ENCODE peak calls at places on chromosomes 1 and 21, in four cellular contexts. O is GM12865, C is Peyer's patch, A is K562. Y is an unnamed sample.
A peak's percentile ranks its signal among the peaks of the same experiment; 100 is the strongest.

GRCh38 chr1:47713960-47714359 is 276.1 kb downstream of the FOXD2 start:
- DNase-seq in O (no peak), C (no peak), A (no peak), Y (no peak)

GRCh38 chr1:153344718-153345025 is 4.0 kb downstream of the PGLYRP4 start:
- DNase-seq in O (no peak), C (no peak), A (no peak), Y (no peak)

GRCh38 chr1:209443361-209443931 is 140.1 kb upstream of the CAMK1G start:
- DNase-seq in O (no peak), C (no peak), A (no peak), Y (no peak)

GRCh38 chr21:41662761-41663160 is 104.1 kb downstream of the RIPK4 start:
- DNase-seq in O (no peak), C (no peak), A (no peak), Y (no peak)

GRCh38 chr1:116929961-116930592 is 20.4 kb downstream of the PTGFRN start:
- DNase-seq in O (no peak), C (no peak), A (peak; percentile 33), Y (no peak)

GRCh38 chr21:15061284-15061683 is 3.5 kb downstream of the NRIP1 start:
- DNase-seq in O (no peak), C (no peak), A (no peak), Y (no peak)

GRCh38 chr1:159122005-159122621 is 45.5 kb upstream of the AIM2 start:
- DNase-seq in O (peak; percentile 51), C (no peak), A (no peak), Y (no peak)

GRCh38 chr1:239795289-239795688 is 296.4 kb upstream of the FMN2 start:
- DNase-seq in O (no peak), C (no peak), A (no peak), Y (no peak)

GRCh38 chr1:202046227-202046626 is 35.8 kb downstream of the ELF3 start:
- DNase-seq in O (no peak), C (peak; percentile 92), A (no peak), Y (no peak)

GRCh38 chr1:201184734-201185453 is 5.7 kb upstream of the IGFN1 start:
- DNase-seq in O (peak; percentile 13), C (peak; percentile 64), A (peak; percentile 61), Y (no peak)

GRCh38 chr21:25717491-25718139 is 17.1 kb downstream of the ATP5PF start:
- DNase-seq in O (no peak), C (no peak), A (peak; percentile 77), Y (no peak)

DNA sequence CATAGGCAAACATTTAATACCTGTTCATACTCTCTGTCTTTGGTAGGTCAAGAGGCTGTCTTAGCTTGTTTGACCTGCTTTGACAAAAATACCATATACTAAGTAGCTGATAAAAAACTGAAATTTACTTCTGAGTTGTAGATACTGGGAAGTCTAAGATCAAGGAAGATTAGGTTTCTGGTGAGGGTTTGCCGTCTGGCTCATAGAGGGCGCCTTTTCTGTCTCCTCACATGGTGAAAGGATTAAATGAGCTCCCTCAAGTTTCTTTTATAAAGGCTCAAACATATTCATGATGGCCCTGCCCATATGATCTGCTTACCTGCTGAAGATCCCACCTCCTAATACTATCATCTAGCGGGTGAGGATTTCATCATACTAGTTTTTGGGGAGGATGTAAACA is 1076.1 kb upstream of the NCAM2 start:
- DNase-seq in O (no peak), C (no peak), A (no peak), Y (no peak)
- TF ChIP-seq CTCF in O (no peak), C (no peak), A (no peak), Y (no peak)

GRCh38 chr1:203439086-203439620 is 36.5 kb upstream of the PRELP start:
- DNase-seq in O (no peak), C (no peak), A (no peak), Y (no peak)
- TF ChIP-seq CTCF in O (no peak), C (no peak), A (no peak), Y (no peak)

GRCh38 chr1:170886460-170886859 is 48.9 kb upstream of the MROH9 start:
- DNase-seq in O (no peak), C (peak; percentile 70), A (no peak), Y (no peak)

GRCh38 chr1:170885551-170885950 is 49.8 kb upstream of the MROH9 start:
- DNase-seq in O (no peak), C (no peak), A (no peak), Y (no peak)

GRCh38 chr1:170881268-170882265 is 53.8 kb upstream of the MROH9 start:
- DNase-seq in O (peak; percentile 64), C (no peak), A (no peak), Y (no peak)
- TF ChIP-seq CTCF in O (peak; percentile 60), C (peak; percentile 21), A (no peak), Y (no peak)

DNA sequence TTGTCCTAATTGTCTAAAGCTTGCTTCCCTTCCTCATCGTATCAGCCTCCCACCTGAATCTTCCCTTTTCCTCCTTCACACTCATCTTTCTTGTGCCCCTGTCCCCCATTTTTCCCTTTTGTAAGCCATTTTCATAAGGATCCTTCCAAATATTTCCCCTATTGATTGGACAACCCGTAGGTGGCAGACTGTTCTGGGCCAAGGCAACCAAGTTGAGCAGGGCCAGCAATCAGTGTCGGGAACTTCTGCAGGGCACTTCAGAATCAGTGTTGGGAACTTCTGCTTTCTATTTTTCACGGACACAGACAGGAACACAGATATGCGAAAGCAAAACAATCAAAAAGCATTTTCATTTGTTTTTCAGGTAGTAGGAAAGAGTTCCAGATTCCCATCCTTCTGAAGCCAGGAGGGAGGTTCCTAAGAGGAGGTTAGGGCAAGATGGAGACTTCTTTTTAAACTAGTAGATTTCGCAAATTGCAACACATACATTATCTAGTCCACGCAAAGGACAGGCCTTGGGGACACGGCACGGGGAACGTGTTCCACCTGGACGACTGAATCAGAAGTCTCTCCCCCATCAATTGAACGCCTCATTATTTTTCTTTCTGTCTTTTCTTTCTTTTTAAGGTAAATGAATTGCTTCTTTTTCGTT is 691 bp upstream of the MPZL1 start:
- DNase-seq in O (peak; percentile 68), C (peak; percentile 73), A (peak; percentile 48), Y (no peak)
- TF ChIP-seq CTCF in O (peak; percentile 23), C (no peak), A (peak; percentile 28), Y (no peak)

GRCh38 chr1:244210884-244211558 is 159.9 kb downstream of the ZBTB18 start:
- DNase-seq in O (no peak), C (no peak), A (peak; percentile 48), Y (no peak)
- TF ChIP-seq CTCF in O (peak; percentile 26), C (peak; percentile 7), A (peak; percentile 69), Y (no peak)

Y was measured in activated B cell treated with CpG ODN at 0.5 μM for 24 hours.